ENCODE peak calls at places on chromosomes 4 and X, in eight cellular contexts. U is AG09309, B is suprapubic skin, Q is transverse colon, V is HFFc6, W is fibroblast of pulmonary artery, S is OCI-LY7, O is endodermal cell. I is an unnamed sample.

GRCh38 chrX:154125356-154126040 is 18.5 kb upstream of the OPN1LW start:
- DNase-seq in Q (no peak), B (no peak), O (no peak), S (no peak), U (no peak), W (no peak), V (no peak), I (peak)

GRCh38 chr4:147360301-147360700 is 120.6 kb upstream of the EDNRA start:
- DNase-seq in U (peak), Q (no peak), B (no peak), O (no peak), W (peak), S (no peak), V (peak), I (no peak)

GRCh38 chrX:102042706-102043325 is 82.7 kb upstream of the TCEAL2 start:
- DNase-seq in B (no peak), S (no peak), U (peak), W (no peak), Q (no peak), O (no peak), V (peak), I (no peak)

GRCh38 chr4:168409089-168409801 is 71.0 kb downstream of the DDX60L start:
- DNase-seq in V (peak), O (no peak), S (no peak), Q (no peak), W (peak), U (peak), B (no peak), I (no peak)

GRCh38 chr4:112060212-112060611 is 85.0 kb upstream of the FAM241A start:
- DNase-seq in S (peak), O (peak), B (no peak), U (no peak), V (peak), Q (no peak), W (peak), I (no peak)

GRCh38 chr4:7189066-7189465 is 3.3 kb upstream of the SORCS2 start:
- DNase-seq in W (no peak), Q (no peak), B (peak), O (peak), V (no peak), U (no peak), S (no peak), I (no peak)

GRCh38 chrX:37745354-37745753 is 34.5 kb upstream of the CYBB start:
- DNase-seq in Q (peak), U (peak), B (peak), V (peak), O (peak), W (peak), S (peak), I (peak)

GRCh38 chr4:169024762-169025161 is 14.7 kb upstream of the CBR4 start:
- DNase-seq in U (no peak), Q (no peak), B (no peak), V (peak), W (peak), S (peak), O (no peak), I (no peak)

GRCh38 chr4:155722816-155723499 is 35.9 kb upstream of the GUCY1B1 start:
- DNase-seq in B (no peak), O (no peak), Q (no peak), S (no peak), U (no peak), W (no peak), V (no peak), I (no peak)

GRCh38 chr4:183987987-183988392 is 82.9 kb downstream of the STOX2 start:
- DNase-seq in V (peak), W (peak), S (no peak), U (peak), B (no peak), O (peak), Q (peak), I (peak)

GRCh38 chr4:94947681-94948108 is 189.9 kb downstream of the BMPR1B start:
- DNase-seq in W (no peak), U (no peak), B (no peak), O (peak), Q (no peak), S (no peak), V (no peak), I (no peak)

DNA sequence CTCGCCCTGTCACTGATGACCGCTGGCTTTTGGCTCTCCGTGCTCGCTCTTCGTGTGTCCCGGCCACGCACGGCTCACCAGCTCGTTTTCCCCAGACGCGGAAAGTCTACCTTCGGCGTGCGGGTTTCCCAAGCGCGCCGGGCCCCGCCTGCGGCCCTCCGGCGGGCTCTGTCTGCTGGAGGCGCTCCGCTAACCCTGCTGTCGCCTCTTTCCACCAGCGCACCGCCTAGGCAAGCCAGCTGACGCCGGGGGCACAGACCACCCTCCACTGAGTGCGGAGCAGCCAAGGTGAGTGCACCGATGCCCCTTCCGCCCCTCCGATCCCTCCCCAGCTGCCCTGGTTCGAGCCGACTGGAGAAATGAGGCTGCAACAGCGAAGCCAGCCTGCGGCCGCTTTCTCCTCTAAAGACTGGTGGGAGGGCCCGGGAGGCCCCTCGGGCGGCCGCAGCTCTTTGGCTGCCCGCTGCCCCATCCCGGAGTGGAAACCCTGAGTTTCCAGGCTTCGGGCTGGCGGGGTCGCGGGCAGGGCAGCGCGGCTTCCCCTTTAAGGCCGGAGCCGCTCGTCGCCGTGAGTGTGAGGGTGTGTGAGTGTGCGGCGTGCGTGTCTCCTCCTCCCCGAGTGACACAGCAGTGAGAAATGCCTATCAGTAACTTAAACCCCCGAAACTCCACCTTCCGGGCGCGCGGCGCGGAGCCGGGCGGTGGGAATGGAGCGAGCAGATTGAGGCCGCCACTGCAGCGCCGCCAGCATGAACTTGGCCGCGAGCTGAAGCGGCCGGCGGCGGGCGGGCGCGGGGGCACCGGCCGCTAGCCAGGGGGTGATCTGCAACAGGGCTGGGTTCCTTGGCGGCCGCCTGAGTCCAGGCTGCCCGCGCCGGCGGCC is at the start of gene MAMLD1:
- DNase-seq in Q (peak), U (peak), V (peak), S (no peak), W (peak), O (peak), B (peak), I (peak)
- TF ChIP-seq CTCF in Q (no peak), U (peak), V (peak), S (no peak), W (no peak), O (no peak), B (no peak), I (peak)

GRCh38 chr4:70704333-70705145 is 16.2 kb downstream of the UTP3 start:
- DNase-seq in V (peak), B (peak), Q (peak), O (peak), U (no peak), S (peak), W (peak), I (peak)
- TF ChIP-seq CTCF in V (peak), B (no peak), Q (peak), O (peak), U (peak), S (peak), W (peak), I (peak)

GRCh38 chr4:188412499-188412898 is 273.3 kb downstream of the TRIML1 start:
- DNase-seq in Q (no peak), U (no peak), S (no peak), B (no peak), O (no peak), W (no peak), V (no peak), I (no peak)

GRCh38 chr4:188411805-188412204 is 272.6 kb downstream of the TRIML1 start:
- DNase-seq in Q (no peak), V (no peak), B (no peak), W (no peak), U (no peak), S (no peak), O (no peak), I (no peak)

GRCh38 chr4:188423039-188423438 is 283.8 kb downstream of the TRIML1 start:
- DNase-seq in W (no peak), O (no peak), B (no peak), Q (no peak), U (no peak), V (no peak), S (no peak), I (no peak)

GRCh38 chr4:188414441-188414840 is 275.2 kb downstream of the TRIML1 start:
- DNase-seq in U (no peak), W (no peak), V (no peak), B (no peak), Q (no peak), S (no peak), O (no peak), I (no peak)

DNA sequence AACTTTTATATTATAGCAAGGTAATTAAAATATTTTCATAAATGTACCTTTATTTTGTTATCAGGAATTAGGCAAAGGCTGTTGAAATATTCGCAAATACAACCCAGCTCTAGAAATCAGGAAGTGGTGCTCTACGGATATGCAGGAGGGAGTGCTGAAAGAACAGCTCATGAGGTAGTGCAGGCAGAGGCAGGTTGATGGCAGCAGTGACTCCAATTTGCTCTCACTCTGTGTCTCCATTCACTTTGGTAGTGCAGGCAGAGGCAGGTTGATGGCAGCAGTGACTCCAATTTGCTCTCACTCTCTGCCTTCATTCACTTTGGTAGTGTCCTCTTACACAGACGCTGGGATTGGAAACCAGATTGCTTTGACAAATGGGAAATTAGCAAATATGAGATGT is 277.9 kb downstream of the TRIML1 start:
- DNase-seq in V (no peak), Q (no peak), B (no peak), W (no peak), S (no peak), U (no peak), O (peak), I (no peak)
- TF ChIP-seq CTCF in V (no peak), Q (no peak), B (no peak), W (no peak), S (no peak), U (no peak), O (peak), I (no peak)

DNA sequence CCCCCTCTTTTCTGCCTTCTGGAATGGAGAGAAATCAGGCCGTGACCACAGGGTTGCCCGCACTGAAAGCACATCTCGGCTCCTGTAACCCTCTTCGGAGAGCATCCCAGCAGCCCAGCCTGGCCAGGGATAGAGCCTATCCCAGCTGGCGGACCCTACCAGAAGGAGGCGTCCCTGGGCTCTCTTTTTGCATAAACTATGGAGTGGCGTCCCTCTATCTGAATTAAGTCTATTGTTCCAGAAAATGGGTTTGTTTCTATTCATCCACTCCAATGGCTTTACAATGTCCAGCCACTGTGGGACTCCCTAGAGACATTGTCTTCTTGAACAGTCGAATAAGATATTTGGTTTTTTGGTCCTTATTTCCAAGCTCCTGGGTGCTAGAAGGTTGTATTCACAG is 689 bp upstream of the NHSL2 start:
- DNase-seq in Q (no peak), O (peak), S (no peak), B (no peak), W (peak), V (no peak), U (no peak), I (no peak)
- TF ChIP-seq CTCF in Q (no peak), O (peak), S (no peak), B (no peak), W (peak), V (no peak), U (peak), I (no peak)

GRCh38 chr4:161642708-161643107 is 521.1 kb downstream of the FSTL5 start:
- DNase-seq in U (no peak), B (no peak), Q (no peak), W (peak), S (no peak), V (no peak), O (no peak), I (no peak)
- TF ChIP-seq CTCF in U (no peak), B (no peak), Q (no peak), W (no peak), S (peak), V (no peak), O (peak), I (peak)

DNA sequence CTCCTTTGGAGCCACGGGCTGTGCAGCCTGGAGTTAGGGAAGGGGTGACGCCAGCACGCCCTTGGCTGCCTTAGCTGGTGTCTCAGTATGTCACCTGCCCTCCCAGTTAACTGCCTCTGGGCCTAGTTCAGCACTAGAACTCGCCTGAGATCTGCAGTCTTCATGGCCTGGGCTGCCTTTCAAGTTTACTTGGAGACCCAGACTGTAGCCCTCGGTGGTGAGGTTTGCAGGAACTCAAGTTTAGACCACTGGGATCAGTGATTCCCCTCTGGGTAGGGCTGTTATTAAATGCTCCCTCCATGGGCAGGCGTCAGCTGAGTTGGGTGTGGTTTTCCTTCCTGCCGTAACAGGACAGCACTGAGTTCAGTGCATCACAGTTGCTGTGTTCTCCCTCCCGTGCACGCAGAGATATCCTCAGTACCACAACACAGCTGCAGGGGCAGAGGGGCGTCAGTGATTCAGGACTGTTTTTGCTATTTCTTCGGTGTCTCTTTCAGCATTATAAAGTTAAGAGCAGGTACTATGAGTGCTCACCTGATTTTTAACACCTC is 30.5 kb downstream of the PLAC8 start:
- DNase-seq in B (no peak), U (no peak), Q (peak), O (peak), W (peak), S (no peak), V (no peak), I (no peak)
- TF ChIP-seq CTCF in B (no peak), U (no peak), Q (no peak), O (peak), W (no peak), S (no peak), V (no peak), I (no peak)

GRCh38 chrX:57155171-57155570 is 18.0 kb upstream of the SPIN2A start:
- DNase-seq in W (no peak), B (no peak), U (no peak), V (no peak), S (no peak), Q (peak), O (no peak), I (no peak)

DNA sequence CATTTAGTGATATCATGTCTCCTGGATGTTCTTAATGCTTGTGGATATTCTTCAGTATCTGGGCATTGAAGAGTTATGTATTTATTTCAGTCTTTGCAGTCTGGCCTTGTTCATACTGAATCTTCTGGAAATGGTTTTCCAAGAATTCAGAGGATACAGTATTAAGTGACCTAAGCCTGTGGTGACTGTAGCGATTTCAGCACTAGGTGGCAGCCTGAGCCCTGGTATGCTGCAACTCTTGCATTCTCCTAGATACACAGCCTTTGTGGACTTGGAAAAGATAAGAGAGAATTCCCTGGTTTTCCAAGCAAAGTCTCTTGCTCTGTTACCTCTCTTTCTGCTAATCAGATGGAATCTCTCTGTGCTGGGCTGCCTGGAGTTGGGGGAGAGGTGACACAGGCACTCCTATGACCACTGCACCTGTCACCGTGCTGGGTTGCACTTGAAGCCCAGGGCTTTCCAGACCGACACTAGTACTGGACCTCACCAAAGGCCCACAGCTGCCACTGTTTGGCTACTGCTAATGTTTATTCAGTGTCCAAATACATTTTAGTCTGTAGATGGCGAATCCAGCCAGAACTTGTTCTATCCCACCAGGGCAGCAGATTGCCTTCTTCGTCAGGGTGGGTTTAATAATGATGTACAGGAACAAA is 19.3 kb upstream of the SPIN2A start:
- DNase-seq in U (peak), B (no peak), W (peak), Q (peak), O (peak), S (peak), V (peak), I (peak)
- TF ChIP-seq CTCF in U (peak), B (no peak), W (peak), Q (peak), O (peak), S (peak), V (peak), I (peak)

I was measured in body of pancreas.